ENCODE peak calls at places on chromosome 4, in four cellular contexts. H is A549, I is HL-60, U is endodermal cell. D is an unnamed sample.

GRCh38 chr4:188941524-188942109 is 802.4 kb downstream of the TRIML1 start:
- DNase-seq in H (peak; percentile 58), I (no peak), U (no peak), D (peak; percentile 100)

GRCh38 chr4:110200673-110201072 is 2.3 kb upstream of the ELOVL6 start:
- DNase-seq in H (no peak), I (no peak), U (no peak), D (no peak)

GRCh38 chr4:113563691-113564378 is 197.7 kb downstream of the CAMK2D start:
- DNase-seq in H (no peak), I (no peak), U (no peak), D (no peak)

GRCh38 chr4:112648263-112649054 is 11.5 kb downstream of the LARP7 start:
- DNase-seq in H (no peak), I (no peak), U (peak; percentile 89), D (no peak)

GRCh38 chr4:155972098-155972497 is 18.4 kb upstream of the CTSO start:
- DNase-seq in H (no peak), I (no peak), U (peak; percentile 59), D (peak; percentile 67)

GRCh38 chr4:127997534-127998388 is 32.6 kb downstream of the ABHD18 start:
- DNase-seq in H (peak; percentile 58), I (peak; percentile 11), U (no peak), D (peak; percentile 57)

GRCh38 chr4:173538148-173538902 is 8.3 kb upstream of the HAND2 start:
- DNase-seq in H (no peak), I (peak; percentile 88), U (peak; percentile 75), D (peak; percentile 17)

GRCh38 chr4:39045791-39046221 is 13.6 kb upstream of the TMEM156 start:
- DNase-seq in H (no peak), I (peak; percentile 9), U (no peak), D (no peak)

GRCh38 chr4:74838746-74839370 is 44.5 kb upstream of the BTC start:
- DNase-seq in H (no peak), I (no peak), U (no peak), D (peak; percentile 61)

GRCh38 chr4:154982187-154983047 is 201.3 kb downstream of the RBM46 start:
- DNase-seq in H (peak; percentile 32), I (peak; percentile 13), U (peak; percentile 91), D (peak; percentile 80)

GRCh38 chr4:6377626-6378492 is 94.6 kb downstream of the PPP2R2C start:
- DNase-seq in H (no peak), I (no peak), U (no peak), D (no peak)

GRCh38 chr4:141449927-141450326 is 186.5 kb upstream of the IL15 start:
- DNase-seq in H (no peak), I (no peak), U (no peak), D (no peak)

GRCh38 chr4:12595986-12596385 is 888.2 kb downstream of the RAB28 start:
- DNase-seq in H (no peak), I (no peak), U (peak; percentile 53), D (no peak)

GRCh38 chr4:189792819-189793618 is 147.7 kb upstream of the FRG1 start:
- DNase-seq in H (peak; percentile 33), I (peak; percentile 89), U (peak; percentile 96), D (peak; percentile 68)

GRCh38 chr4:83644677-83645639 is 109.0 kb downstream of the GPAT3 start:
- DNase-seq in H (peak; percentile 25), I (peak; percentile 41), U (peak; percentile 59), D (peak; percentile 74)

GRCh38 chr4:119585771-119586170 is 42.8 kb downstream of the PDE5A start:
- DNase-seq in H (no peak), I (no peak), U (no peak), D (peak; percentile 45)

GRCh38 chr4:87235020-87235671 is 14.7 kb upstream of the KLHL8 start:
- DNase-seq in H (no peak), I (no peak), U (no peak), D (peak; percentile 47)

GRCh38 chr4:171676555-171677215 is 136.5 kb upstream of the GALNTL6 start:
- DNase-seq in H (no peak), I (no peak), U (no peak), D (no peak)

GRCh38 chr4:38675167-38676121 is 11.4 kb downstream of the KLF3 start:
- DNase-seq in H (peak; percentile 36), I (peak; percentile 72), U (peak; percentile 93), D (peak; percentile 88)

GRCh38 chr4:13176603-13177190 is 307.4 kb downstream of the RAB28 start:
- DNase-seq in H (no peak), I (no peak), U (peak; percentile 55), D (no peak)

GRCh38 chr4:66489370-66489769 is 819.1 kb upstream of the EPHA5 start:
- DNase-seq in H (no peak), I (no peak), U (no peak), D (no peak)

GRCh38 chr4:119939066-119939995 is 127.3 kb downstream of the MAD2L1 start:
- DNase-seq in H (no peak), I (no peak), U (no peak), D (no peak)

GRCh38 chr4:182528819-182529218 is 285.6 kb downstream of the TENM3 start:
- DNase-seq in H (no peak), I (no peak), U (no peak), D (no peak)

GRCh38 chr4:2305766-2306501 is 44.0 kb upstream of the MXD4 start:
- DNase-seq in H (no peak), I (no peak), U (no peak), D (no peak)

GRCh38 chr4:85370400-85371032 is 104.4 kb upstream of the ARHGAP24 start:
- DNase-seq in H (no peak), I (peak; percentile 26), U (peak; percentile 71), D (peak; percentile 63)

GRCh38 chr4:93771640-93772411 is 56.7 kb upstream of the ATOH1 start:
- DNase-seq in H (no peak), I (no peak), U (no peak), D (peak; percentile 3)

GRCh38 chr4:26648260-26648659 is 64.4 kb downstream of the TBC1D19 start:
- DNase-seq in H (no peak), I (no peak), U (no peak), D (no peak)

GRCh38 chr4:164204434-164204833 is 549.5 kb upstream of the SMIM31 start:
- DNase-seq in H (no peak), I (no peak), U (peak; percentile 48), D (peak; percentile 5)

GRCh38 chr4:73583661-73584060 is 36.6 kb downstream of the RASSF6 start:
- DNase-seq in H (no peak), I (no peak), U (no peak), D (no peak)

GRCh38 chr4:41744572-41745291 is 3.8 kb downstream of the PHOX2B start:
- DNase-seq in H (no peak), I (no peak), U (peak; percentile 48), D (no peak)

GRCh38 chr4:13963601-13964000 is 336.1 kb upstream of the BOD1L1 start:
- DNase-seq in H (no peak), I (no peak), U (no peak), D (peak; percentile 85)

GRCh38 chr4:97270051-97270450 is 873.2 kb downstream of the STPG2 start:
- DNase-seq in H (no peak), I (no peak), U (no peak), D (no peak)

GRCh38 chr4:152591361-152591760 is 55.5 kb upstream of the FBXW7 start:
- DNase-seq in H (no peak), I (no peak), U (peak; percentile 96), D (peak; percentile 69)
- H3K4me3 ChIP-seq in H (no peak overlapping the region), I (no peak overlapping the region), U (peak overlapping the region; percentile 45), D (no peak overlapping the region)

DNA sequence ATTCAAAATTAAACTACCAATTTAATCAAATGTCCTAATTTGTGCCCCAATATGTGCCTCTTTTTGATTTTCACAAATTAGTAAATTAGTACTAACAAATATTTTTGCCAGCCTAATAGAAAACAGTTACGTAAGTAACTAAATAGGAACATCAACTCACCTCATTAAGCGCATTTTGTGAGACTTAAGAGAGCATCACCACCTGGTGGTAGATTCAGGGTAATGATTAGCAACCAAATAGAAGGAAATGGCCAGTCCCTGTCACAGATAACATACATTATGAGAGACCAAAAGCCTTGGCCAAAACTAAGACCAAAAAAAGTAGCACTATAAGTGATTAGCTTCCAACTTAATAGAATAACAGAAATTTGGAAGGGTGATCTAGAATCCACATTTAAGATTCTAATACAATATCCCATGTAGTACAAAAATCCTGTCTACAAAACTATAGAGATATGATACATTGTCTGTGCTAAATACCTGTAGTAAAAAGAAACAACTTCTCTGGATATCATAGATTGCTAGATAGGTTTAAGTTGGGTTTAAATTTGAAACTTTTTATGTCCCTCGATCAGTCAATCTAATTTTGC is 46.7 kb downstream of the C4orf46 start:
- DNase-seq in H (peak; percentile 6), I (peak; percentile 48), U (peak; percentile 55), D (peak; percentile 79)
- TF ChIP-seq CTCF in H (peak; percentile 76), I (peak; percentile 64), U (peak; percentile 90), D (peak; percentile 79)

DNA sequence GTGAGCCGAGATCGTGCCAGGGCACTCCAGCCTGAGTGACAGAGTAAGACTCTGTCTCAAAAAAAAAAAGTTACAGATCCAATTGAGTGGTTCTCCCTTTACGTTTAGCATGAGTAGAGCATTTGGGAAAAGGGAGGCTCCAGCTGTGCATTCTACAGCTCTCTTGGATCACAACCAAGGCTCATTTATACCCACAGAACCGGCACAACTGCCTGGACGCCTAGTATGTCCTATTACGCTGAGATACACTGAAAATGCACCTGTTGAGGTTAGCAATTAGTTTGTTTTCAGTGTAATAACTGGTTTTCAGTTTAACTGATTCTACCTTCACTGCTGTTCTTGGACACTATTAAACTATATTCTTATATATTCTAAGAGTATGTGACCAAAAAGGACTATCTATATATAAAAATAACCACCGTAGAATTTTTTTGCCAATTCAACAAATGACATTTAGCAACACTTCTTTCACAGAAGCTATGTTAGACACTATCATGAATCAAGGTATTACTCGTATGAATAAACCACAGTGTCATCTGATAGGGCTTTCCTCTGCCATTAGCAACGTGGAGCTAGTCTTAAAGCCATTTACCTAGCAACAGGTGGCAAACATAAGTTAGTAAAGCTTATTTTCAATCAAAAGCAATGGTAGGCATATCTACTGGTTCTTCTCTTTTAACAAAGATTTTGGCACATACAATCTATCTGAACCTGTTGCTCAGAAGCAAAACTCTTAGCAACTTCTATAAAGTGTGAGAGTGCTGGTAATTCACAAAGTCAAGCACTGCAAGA is 3.6 kb downstream of the OTUD4 start:
- DNase-seq in H (no peak), I (no peak), U (no peak), D (no peak)
- H3K4me3 ChIP-seq in H (peak overlapping the region; percentile 65), I (peak overlapping the region; percentile 65), U (peak overlapping the region; percentile 91), D (peak overlapping the region; percentile 87)

DNA sequence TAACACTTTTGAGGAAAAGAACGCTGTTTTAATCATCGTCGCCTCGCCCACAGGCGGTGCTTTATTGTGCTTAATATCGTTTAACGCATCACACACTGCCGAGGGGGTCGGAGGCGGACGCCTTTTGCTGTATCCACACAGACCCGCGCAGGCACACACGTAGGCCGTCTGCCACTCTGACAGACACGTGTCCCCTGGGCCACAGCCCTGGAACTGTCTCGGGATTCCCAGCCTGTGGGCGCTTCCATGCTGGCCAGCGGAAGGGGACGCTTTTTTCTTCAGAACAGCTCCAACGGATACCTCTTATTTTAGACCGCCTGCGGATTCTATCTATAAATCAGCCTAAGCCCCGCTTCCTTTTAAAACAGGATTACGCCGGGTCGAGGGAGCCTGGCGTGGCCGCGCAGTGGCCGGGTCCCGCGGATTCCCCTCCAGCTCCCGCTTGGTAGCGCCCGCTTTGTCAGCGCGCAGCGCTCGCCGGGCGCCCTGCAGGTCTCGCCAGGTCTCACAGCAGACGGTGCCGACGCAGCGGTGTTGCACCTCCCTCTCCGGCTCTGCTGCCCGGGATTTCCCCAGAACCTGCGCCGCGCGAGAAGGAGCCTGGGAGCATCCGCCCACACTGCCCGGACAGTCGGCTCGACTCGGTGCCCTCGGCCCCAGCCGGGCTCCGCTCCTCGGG is at the start of gene NOCT:
- DNase-seq in H (peak; percentile 72), I (peak; percentile 90), U (peak; percentile 93), D (peak; percentile 89)
- TF ChIP-seq CTCF in H (no peak), I (no peak), U (peak; percentile 15), D (no peak)

D was measured in fibroblast of mammary gland.